ENCODE peak calls at places on chromosomes 11 and 22, in four cellular contexts. L is activated CD8-positive, alpha-beta memory T cell treated with anti-CD3 and anti-CD28 coated beads for 4 hours; E is activated naive CD4-positive, alpha-beta T cell treated with Interleukin-2 at 50 U/mL for 16 hours; Y is esophagus squamous epithelium. O is an unnamed sample.

GRCh38 chr11:77195071-77195705 is 67.1 kb downstream of the MYO7A start:
- DNase-seq in Y (no peak), L (no peak), E (no peak), O (no peak)

GRCh38 chr11:96103102-96103501 is 179.2 kb upstream of the MTMR2 start:
- DNase-seq in Y (no peak), L (no peak), E (no peak), O (no peak)

GRCh38 chr22:17172172-17172833 is 13.2 kb upstream of the HDHD5 start:
- DNase-seq in E (peak), Y (no peak), L (no peak), O (no peak)

GRCh38 chr11:76250520-76251222 is 44.4 kb upstream of the WNT11 start:
- DNase-seq in E (no peak), L (no peak), Y (no peak), O (no peak)

GRCh38 chr11:128407962-128408361 is 179.4 kb downstream of the ETS1 start:
- DNase-seq in E (no peak), L (no peak), Y (no peak), O (peak)

GRCh38 chr22:48746789-48747425 is 1080.8 kb downstream of the BRD1 start:
- DNase-seq in L (no peak), Y (no peak), E (no peak), O (no peak)

GRCh38 chr22:35598396-35598710 is 18.8 kb downstream of the MB start:
- DNase-seq in Y (no peak), L (no peak), E (no peak), O (no peak)

GRCh38 chr22:36541831-36542391 is 12.9 kb upstream of the EIF3D start:
- DNase-seq in Y (no peak), E (peak), L (no peak), O (peak)

GRCh38 chr11:102810943-102811528 is 13.1 kb upstream of the MMP1 start:
- DNase-seq in E (no peak), Y (no peak), L (no peak), O (peak)

GRCh38 chr11:17720796-17721171 is 1.4 kb downstream of the MYOD1 start:
- DNase-seq in Y (no peak), E (no peak), L (no peak), O (no peak)